ENCODE peak calls at places on chromosomes 6 and 20, in four cellular contexts. One of them, this sample, is unnamed.

GRCh38 chr6:105836889-105837288 is 249.2 kb upstream of the PRDM1 start:
- DNase-seq in GM12865: no peak
- DNase-seq in AG09309: no peak
- DNase-seq in neural progenitor cell: no peak
- DNase-seq in this sample: no peak

GRCh38 chr20:63458170-63459069 is 14.0 kb downstream of the KCNQ2 start:
- DNase-seq in GM12865: no peak
- DNase-seq in AG09309: no peak
- DNase-seq in neural progenitor cell: no peak
- DNase-seq in this sample: no peak

GRCh38 chr20:63701329-63702035 is 5.0 kb downstream of the TNFRSF6B start:
- DNase-seq in GM12865: no peak
- DNase-seq in AG09309: no peak
- DNase-seq in neural progenitor cell: no peak
- DNase-seq in this sample: no peak

GRCh38 chr20:38209054-38209675 is 44.1 kb upstream of the TGM2 start:
- DNase-seq in GM12865: no peak
- DNase-seq in AG09309: no peak
- DNase-seq in neural progenitor cell: no peak
- DNase-seq in this sample: no peak

GRCh38 chr6:120214097-120214496 is 864.5 kb upstream of the MAN1A1 start:
- DNase-seq in GM12865: no peak
- DNase-seq in AG09309: no peak
- DNase-seq in neural progenitor cell: no peak
- DNase-seq in this sample: no peak

GRCh38 chr6:152261179-152261578 is 376.0 kb downstream of the SYNE1 start:
- DNase-seq in GM12865: no peak
- DNase-seq in AG09309: no peak
- DNase-seq in neural progenitor cell: peak
- DNase-seq in this sample: no peak

GRCh38 chr20:36773123-36773547 is 428 bp downstream of the DSN1 start:
- DNase-seq in GM12865: no peak
- DNase-seq in AG09309: no peak
- DNase-seq in neural progenitor cell: peak
- DNase-seq in this sample: no peak

GRCh38 chr6:41443616-41444525 is 102.3 kb upstream of the FOXP4 start:
- DNase-seq in GM12865: no peak
- DNase-seq in AG09309: no peak
- DNase-seq in neural progenitor cell: no peak
- DNase-seq in this sample: no peak

GRCh38 chr20:39823239-39823638 is 861.1 kb downstream of the DHX35 start:
- DNase-seq in GM12865: no peak
- DNase-seq in AG09309: peak
- DNase-seq in neural progenitor cell: no peak
- DNase-seq in this sample: no peak

GRCh38 chr20:43590036-43590391 is 723 bp upstream of the IFT52 start:
- DNase-seq in GM12865: peak
- DNase-seq in AG09309: no peak
- DNase-seq in neural progenitor cell: peak
- DNase-seq in this sample: no peak

GRCh38 chr6:168200571-168201134 is 118.9 kb downstream of the DACT2 start:
- DNase-seq in GM12865: no peak
- DNase-seq in AG09309: no peak
- DNase-seq in neural progenitor cell: no peak
- DNase-seq in this sample: no peak

GRCh38 chr20:10427060-10427692 is 6.8 kb downstream of the MKKS start:
- DNase-seq in GM12865: peak
- DNase-seq in AG09309: peak
- DNase-seq in neural progenitor cell: peak
- DNase-seq in this sample: peak

GRCh38 chr6:43630980-43631619 is 2.0 kb upstream of the GTPBP2 start:
- DNase-seq in GM12865: no peak
- DNase-seq in AG09309: no peak
- DNase-seq in neural progenitor cell: no peak
- DNase-seq in this sample: no peak

GRCh38 chr6:119672725-119673124 is 323.2 kb upstream of the MAN1A1 start:
- DNase-seq in GM12865: no peak
- DNase-seq in AG09309: no peak
- DNase-seq in neural progenitor cell: peak
- DNase-seq in this sample: no peak

GRCh38 chr6:44128020-44128917 is 915 bp downstream of the TMEM63B start:
- DNase-seq in GM12865: peak
- DNase-seq in AG09309: no peak
- DNase-seq in neural progenitor cell: peak
- DNase-seq in this sample: no peak

GRCh38 chr6:133964052-133964451 is 11.0 kb downstream of the TBPL1 start:
- DNase-seq in GM12865: peak
- DNase-seq in AG09309: peak
- DNase-seq in neural progenitor cell: no peak
- DNase-seq in this sample: peak

GRCh38 chr6:97312241-97312640 is 29.2 kb upstream of the MMS22L start:
- DNase-seq in GM12865: no peak
- DNase-seq in AG09309: no peak
- DNase-seq in neural progenitor cell: no peak
- DNase-seq in this sample: no peak

GRCh38 chr20:33991498-33991897 is 2.2 kb upstream of the RALY start:
- DNase-seq in GM12865: peak
- DNase-seq in AG09309: no peak
- DNase-seq in neural progenitor cell: no peak
- DNase-seq in this sample: no peak

GRCh38 chr6:155349129-155349528 is 34.8 kb upstream of the TFB1M start:
- DNase-seq in GM12865: no peak
- DNase-seq in AG09309: no peak
- DNase-seq in neural progenitor cell: no peak
- DNase-seq in this sample: peak

GRCh38 chr6:142938510-142938909 is 6.5 kb downstream of the HIVEP2 start:
- DNase-seq in GM12865: no peak
- DNase-seq in AG09309: no peak
- DNase-seq in neural progenitor cell: no peak
- DNase-seq in this sample: no peak

GRCh38 chr6:129338683-129339082 is 371.3 kb downstream of the ARHGAP18 start:
- DNase-seq in GM12865: no peak
- DNase-seq in AG09309: no peak
- DNase-seq in neural progenitor cell: no peak
- DNase-seq in this sample: no peak

GRCh38 chr20:56796345-56796744 is 167.2 kb downstream of the TFAP2C start:
- DNase-seq in GM12865: no peak
- DNase-seq in AG09309: no peak
- DNase-seq in neural progenitor cell: no peak
- DNase-seq in this sample: no peak

GRCh38 chr6:110573537-110573936 is 97.1 kb upstream of the SLC22A16 start:
- DNase-seq in GM12865: no peak
- DNase-seq in AG09309: no peak
- DNase-seq in neural progenitor cell: no peak
- DNase-seq in this sample: no peak

GRCh38 chr6:3757241-3757641 is 5.7 kb upstream of the PXDC1 start:
- DNase-seq in GM12865: no peak
- DNase-seq in AG09309: no peak
- DNase-seq in neural progenitor cell: no peak
- DNase-seq in this sample: no peak

GRCh38 chr6:23145801-23146200 is 576.4 kb downstream of the HDGFL1 start:
- DNase-seq in GM12865: no peak
- DNase-seq in AG09309: peak
- DNase-seq in neural progenitor cell: peak
- DNase-seq in this sample: peak

GRCh38 chr6:56862415-56863175 is 92.3 kb upstream of the BEND6 start:
- DNase-seq in GM12865: no peak
- DNase-seq in AG09309: no peak
- DNase-seq in neural progenitor cell: no peak
- DNase-seq in this sample: no peak

GRCh38 chr6:28789553-28790083 is 134.2 kb downstream of the TRIM27 start:
- DNase-seq in GM12865: peak
- DNase-seq in AG09309: no peak
- DNase-seq in neural progenitor cell: peak
- DNase-seq in this sample: no peak

GRCh38 chr6:95658896-95659295 is 81.6 kb downstream of the MANEA start:
- DNase-seq in GM12865: no peak
- DNase-seq in AG09309: no peak
- DNase-seq in neural progenitor cell: no peak
- DNase-seq in this sample: no peak

GRCh38 chr6:154621611-154622010 is 111.1 kb upstream of the CNKSR3 start:
- DNase-seq in GM12865: no peak
- DNase-seq in AG09309: no peak
- DNase-seq in neural progenitor cell: no peak
- DNase-seq in this sample: no peak

GRCh38 chr6:45663181-45664180 is 285.7 kb upstream of the SUPT3H start:
- DNase-seq in GM12865: no peak
- DNase-seq in AG09309: no peak
- DNase-seq in neural progenitor cell: peak
- DNase-seq in this sample: no peak

GRCh38 chr6:16403831-16404230 is 165.4 kb downstream of the GMPR start:
- DNase-seq in GM12865: no peak
- DNase-seq in AG09309: no peak
- DNase-seq in neural progenitor cell: no peak
- DNase-seq in this sample: no peak

GRCh38 chr20:21125072-21125848 is 622 bp upstream of the KIZ start:
- DNase-seq in GM12865: no peak
- DNase-seq in AG09309: no peak
- DNase-seq in neural progenitor cell: peak
- DNase-seq in this sample: no peak

GRCh38 chr20:32626859-32627636 is 41.9 kb upstream of the NOL4L start:
- DNase-seq in GM12865: no peak
- DNase-seq in AG09309: no peak
- DNase-seq in neural progenitor cell: no peak
- DNase-seq in this sample: no peak

GRCh38 chr20:49978685-49979029 is 4.1 kb upstream of the SNAI1 start:
- DNase-seq in GM12865: no peak
- DNase-seq in AG09309: no peak
- DNase-seq in neural progenitor cell: no peak
- DNase-seq in this sample: no peak

GRCh38 chr6:145360865-145361264 is 374.5 kb downstream of the EPM2A start:
- DNase-seq in GM12865: no peak
- DNase-seq in AG09309: no peak
- DNase-seq in neural progenitor cell: no peak
- DNase-seq in this sample: no peak

GRCh38 chr6:128841518-128841917 is 41.4 kb upstream of the LAMA2 start:
- DNase-seq in GM12865: no peak
- DNase-seq in AG09309: no peak
- DNase-seq in neural progenitor cell: no peak
- DNase-seq in this sample: no peak

GRCh38 chr6:12909828-12910227 is 193.3 kb downstream of the PHACTR1 start:
- DNase-seq in GM12865: no peak
- DNase-seq in AG09309: no peak
- DNase-seq in neural progenitor cell: no peak
- DNase-seq in this sample: no peak

GRCh38 chr6:84003140-84003539 is 30.4 kb upstream of the MRAP2 start:
- DNase-seq in GM12865: no peak
- DNase-seq in AG09309: no peak
- DNase-seq in neural progenitor cell: no peak
- DNase-seq in this sample: no peak

GRCh38 chr6:165468836-165469235 is 159.4 kb upstream of the C6orf118 start:
- DNase-seq in GM12865: no peak
- DNase-seq in AG09309: no peak
- DNase-seq in neural progenitor cell: no peak
- DNase-seq in this sample: no peak

GRCh38 chr6:110296151-110297028 is 61.8 kb downstream of the METTL24 start:
- DNase-seq in GM12865: no peak
- DNase-seq in AG09309: no peak
- DNase-seq in neural progenitor cell: no peak
- DNase-seq in this sample: no peak